ENCODE peak calls at places on chromosomes 11 and 22, in four cellular contexts. L is amygdala, Y is right atrium auricular region, S is neuronal stem cell. W is an unnamed sample.

GRCh38 chr11:17563248-17563647 is 16.2 kb downstream of the OTOG start:
- DNase-seq in L (no peak), Y (no peak), S (no peak), W (peak; percentile 69)

GRCh38 chr22:37312549-37313183 is 30.4 kb downstream of the CYTH4 start:
- DNase-seq in L (no peak), Y (no peak), S (no peak), W (no peak)

GRCh38 chr11:67379061-67380058 is 6.0 kb upstream of the CLCF1 start:
- DNase-seq in L (no peak), Y (no peak), S (no peak), W (no peak)

GRCh38 chr11:2787816-2788750 is 88.3 kb upstream of the KCNQ1OT1 start:
- DNase-seq in L (no peak), Y (peak; percentile 40), S (no peak), W (peak; percentile 60)

GRCh38 chr22:35547993-35548761 is 7.5 kb downstream of the RASD2 start:
- DNase-seq in L (no peak), Y (no peak), S (no peak), W (no peak)

GRCh38 chr11:72624496-72625201 is 49.6 kb downstream of the PDE2A start:
- DNase-seq in L (no peak), Y (peak; percentile 84), S (no peak), W (no peak)

GRCh38 chr11:114775849-114776621 is 97.7 kb downstream of the NXPE2 start:
- DNase-seq in L (no peak), Y (no peak), S (no peak), W (no peak)

GRCh38 chr11:15489281-15489680 is 374.6 kb downstream of the INSC start:
- DNase-seq in L (no peak), Y (no peak), S (no peak), W (no peak)

GRCh38 chr11:68382358-68382998 is 70.1 kb downstream of the LRP5 start:
- DNase-seq in L (no peak), Y (no peak), S (no peak), W (no peak)

GRCh38 chr22:46484861-46485595 is 52.4 kb downstream of the CELSR1 start:
- DNase-seq in L (no peak), Y (no peak), S (no peak), W (no peak)

GRCh38 chr22:26548984-26549383 is 36.7 kb upstream of the TFIP11 start:
- DNase-seq in L (no peak), Y (no peak), S (no peak), W (no peak)

GRCh38 chr11:971731-972365 is 46.2 kb downstream of the AP2A2 start:
- DNase-seq in L (no peak), Y (no peak), S (no peak), W (no peak)

GRCh38 chr11:6437993-6438392 is 2.8 kb downstream of the HPX start:
- DNase-seq in L (no peak), Y (no peak), S (no peak), W (no peak)

GRCh38 chr22:47042116-47042825 is 279.8 kb downstream of the TBC1D22A start:
- DNase-seq in L (no peak), Y (no peak), S (no peak), W (no peak)

GRCh38 chr11:108511851-108512474 is 13.8 kb upstream of the POGLUT3 start:
- DNase-seq in L (no peak), Y (no peak), S (no peak), W (no peak)

GRCh38 chr22:42805998-42806481 is 51.0 kb downstream of the ARFGAP3 start:
- DNase-seq in L (no peak), Y (peak; percentile 49), S (no peak), W (peak; percentile 66)

GRCh38 chr11:103257360-103257759 is 148.1 kb downstream of the DYNC2H1 start:
- DNase-seq in L (no peak), Y (no peak), S (no peak), W (no peak)

GRCh38 chr11:80103149-80103859 is 662.5 kb upstream of the TENM4 start:
- DNase-seq in L (no peak), Y (no peak), S (no peak), W (no peak)

GRCh38 chr11:116276051-116277044 is 496.4 kb downstream of the BUD13 start:
- DNase-seq in L (peak; percentile 10), Y (peak; percentile 75), S (peak; percentile 86), W (no peak)

GRCh38 chr11:62721994-62722393 is 5.3 kb downstream of the HNRNPUL2 start:
- DNase-seq in L (no peak), Y (no peak), S (no peak), W (no peak)